ENCODE peak calls at places on chromosomes 11 and 22, in seven cellular contexts. O, N, J, G, L, Z and A are unnamed samples.

GRCh38 chr11:113997473-113997872 is 22.6 kb downstream of the HTR3A start:
- DNase-seq in O (peak; percentile 2), N (no peak), J (no peak), G (no peak), L (peak; percentile 24), Z (no peak), A (no peak)

GRCh38 chr11:9815486-9816136 is 151.7 kb downstream of the SWAP70 start:
- DNase-seq in O (no peak), N (no peak), J (no peak), G (no peak), L (peak; percentile 60), Z (peak; percentile 40), A (no peak)

GRCh38 chr22:38872831-38873248 is 824 bp upstream of the CBX6 start:
- DNase-seq in O (no peak), N (no peak), J (peak; percentile 80), G (no peak), L (peak; percentile 48), Z (peak; percentile 59), A (no peak)

GRCh38 chr11:102047305-102047924 is at the start of gene CFAP300:
- DNase-seq in O (no peak), N (peak; percentile 23), J (peak; percentile 94), G (no peak), L (peak; percentile 71), Z (peak; percentile 86), A (peak; percentile 49)

GRCh38 chr11:122258446-122258994 is 142.5 kb upstream of the BLID start:
- DNase-seq in O (no peak), N (no peak), J (no peak), G (no peak), L (no peak), Z (no peak), A (no peak)

GRCh38 chr22:50562523-50563409 is at the start of gene SYCE3:
- DNase-seq in O (peak; percentile 93), N (peak; percentile 98), J (peak; percentile 93), G (peak; percentile 89), L (peak; percentile 89), Z (peak; percentile 73), A (peak; percentile 98)

GRCh38 chr22:31926969-31927368 is 17.4 kb upstream of the YWHAH start:
- DNase-seq in O (no peak), N (no peak), J (no peak), G (no peak), L (no peak), Z (no peak), A (peak; percentile 45)

GRCh38 chr11:21133244-21133643 is 463.9 kb downstream of the NELL1 start:
- DNase-seq in O (no peak), N (no peak), J (no peak), G (no peak), L (no peak), Z (no peak), A (no peak)

GRCh38 chr22:37643225-37643847 is 3.9 kb downstream of the SH3BP1 start:
- DNase-seq in O (peak; percentile 65), N (peak; percentile 86), J (no peak), G (no peak), L (peak; percentile 75), Z (peak; percentile 78), A (peak; percentile 88)

GRCh38 chr11:115321602-115322289 is 182.5 kb downstream of the CADM1 start:
- DNase-seq in O (no peak), N (no peak), J (no peak), G (no peak), L (peak; percentile 49), Z (no peak), A (no peak)

GRCh38 chr11:92276773-92277172 is 52.2 kb downstream of the FAT3 start:
- DNase-seq in O (no peak), N (no peak), J (no peak), G (no peak), L (peak; percentile 39), Z (no peak), A (no peak)

GRCh38 chr11:20013346-20014066 is 146.8 kb downstream of the DBX1 start:
- DNase-seq in O (peak; percentile 91), N (no peak), J (no peak), G (no peak), L (no peak), Z (no peak), A (no peak)

GRCh38 chr11:94107363-94107762 is 21.3 kb upstream of the PANX1 start:
- DNase-seq in O (no peak), N (no peak), J (no peak), G (no peak), L (no peak), Z (no peak), A (no peak)
- TF ChIP-seq CTCF in O (peak; percentile 41), N (no peak), J (no peak), G (peak; percentile 32), L (no peak), Z (no peak), A (no peak)

DNA sequence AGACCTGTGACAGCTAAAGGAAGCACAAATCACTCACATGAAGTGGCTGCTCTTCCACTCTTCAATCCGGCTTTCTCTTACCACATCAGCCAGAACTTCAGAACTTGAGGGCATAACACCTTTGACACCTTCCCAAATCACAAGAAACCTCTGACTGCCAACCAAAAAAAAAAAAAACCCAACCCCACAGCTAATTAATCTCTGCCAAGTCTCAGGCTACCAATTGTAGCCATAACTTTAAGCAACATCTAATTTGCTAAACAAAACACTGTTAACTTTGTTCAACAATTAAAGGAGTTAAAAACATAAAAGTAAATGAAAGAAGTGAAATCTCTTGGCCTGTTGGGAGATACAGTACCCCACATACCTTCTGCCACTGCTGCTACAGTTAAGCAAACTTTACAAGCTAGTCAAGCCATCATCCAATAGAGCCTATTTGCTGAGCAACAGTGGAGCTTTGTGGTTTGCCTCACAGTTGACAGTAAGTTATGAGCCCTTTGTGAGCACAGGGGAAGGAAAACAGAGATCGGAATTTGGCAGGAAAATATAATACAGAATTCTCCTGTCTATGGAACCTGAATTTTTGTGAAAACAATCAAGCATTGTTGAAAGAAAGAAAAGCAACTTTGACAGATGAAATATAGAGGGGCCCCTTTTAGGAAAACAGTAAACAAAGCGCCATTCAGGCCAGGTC is at the start of gene SOX6:
- DNase-seq in O (no peak), N (no peak), J (no peak), G (no peak), L (peak; percentile 17), Z (no peak), A (no peak)
- TF ChIP-seq CTCF in O (no peak), N (no peak), J (no peak), G (no peak), L (no peak), Z (no peak), A (no peak)

DNA sequence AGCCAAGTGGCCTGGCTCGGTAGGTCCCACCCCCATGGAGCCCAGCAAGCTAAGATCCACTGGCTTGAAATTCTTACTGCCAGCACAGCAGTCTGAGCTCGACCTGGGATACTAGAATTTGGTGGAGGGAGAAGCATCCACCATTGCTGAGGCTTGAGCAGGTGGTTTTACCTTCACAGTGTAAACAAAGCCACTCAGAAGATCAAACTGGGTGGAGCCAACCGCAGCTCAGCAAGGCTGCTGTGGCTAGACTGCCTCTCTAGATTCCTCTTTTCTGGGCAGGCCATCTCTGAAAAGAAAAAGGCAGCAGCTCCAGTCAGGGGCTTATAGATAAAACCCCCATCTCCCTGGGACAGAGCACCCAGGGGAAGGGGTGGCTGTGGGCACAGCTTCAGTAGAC is 22.3 kb upstream of the OR5B21 start:
- DNase-seq in O (no peak), N (no peak), J (no peak), G (no peak), L (no peak), Z (no peak), A (no peak)
- TF ChIP-seq CTCF in O (no peak), N (no peak), J (no peak), G (no peak), L (no peak), Z (no peak), A (no peak)

GRCh38 chr11:32884770-32885384 is 7.7 kb upstream of the QSER1 start:
- DNase-seq in O (no peak), N (no peak), J (no peak), G (no peak), L (peak; percentile 22), Z (no peak), A (no peak)
- TF ChIP-seq CTCF in O (peak; percentile 71), N (peak; percentile 49), J (no peak), G (peak; percentile 62), L (peak; percentile 55), Z (peak; percentile 49), A (peak; percentile 23)

DNA sequence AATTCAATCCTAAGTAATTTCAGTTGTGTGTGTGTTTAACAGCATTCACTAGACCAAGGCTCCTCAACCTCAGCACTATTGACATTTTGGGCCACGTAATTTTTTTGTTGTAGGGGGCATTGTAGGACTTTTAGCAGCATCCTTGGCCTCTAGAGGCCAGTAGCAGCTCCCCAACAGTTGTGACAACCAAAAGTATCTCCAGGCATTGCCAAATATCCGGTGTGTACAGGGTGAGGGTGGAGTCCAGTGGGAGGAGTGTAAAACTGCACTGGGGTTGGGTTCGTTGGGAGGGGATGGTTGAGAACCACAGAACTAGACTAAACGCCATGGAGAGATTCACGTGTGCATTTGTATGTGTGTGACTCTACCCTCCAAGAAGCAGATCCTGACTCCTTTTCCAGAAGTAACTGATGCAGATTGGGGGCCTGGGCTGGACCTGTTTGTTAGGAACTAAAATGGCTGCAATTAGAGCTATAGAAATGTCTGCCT is 5.9 kb upstream of the PHF21A start:
- DNase-seq in O (peak; percentile 81), N (peak; percentile 54), J (no peak), G (peak; percentile 84), L (peak; percentile 84), Z (peak; percentile 97), A (peak; percentile 57)
- TF ChIP-seq CTCF in O (peak; percentile 66), N (peak; percentile 32), J (no peak), G (peak; percentile 68), L (peak; percentile 74), Z (peak; percentile 65), A (peak; percentile 36)

GRCh38 chr22:23104109-23104971 is 34.0 kb downstream of the GNAZ start:
- DNase-seq in O (no peak), N (no peak), J (no peak), G (no peak), L (no peak), Z (no peak), A (no peak)

GRCh38 chr22:23101524-23101923 is 31.2 kb downstream of the GNAZ start:
- DNase-seq in O (no peak), N (no peak), J (no peak), G (no peak), L (no peak), Z (no peak), A (no peak)

GRCh38 chr22:23102002-23102655 is 31.8 kb downstream of the GNAZ start:
- DNase-seq in O (no peak), N (no peak), J (no peak), G (no peak), L (no peak), Z (no peak), A (no peak)

GRCh38 chr22:23103199-23103954 is 33.1 kb downstream of the GNAZ start:
- DNase-seq in O (no peak), N (no peak), J (no peak), G (no peak), L (no peak), Z (no peak), A (no peak)

DNA sequence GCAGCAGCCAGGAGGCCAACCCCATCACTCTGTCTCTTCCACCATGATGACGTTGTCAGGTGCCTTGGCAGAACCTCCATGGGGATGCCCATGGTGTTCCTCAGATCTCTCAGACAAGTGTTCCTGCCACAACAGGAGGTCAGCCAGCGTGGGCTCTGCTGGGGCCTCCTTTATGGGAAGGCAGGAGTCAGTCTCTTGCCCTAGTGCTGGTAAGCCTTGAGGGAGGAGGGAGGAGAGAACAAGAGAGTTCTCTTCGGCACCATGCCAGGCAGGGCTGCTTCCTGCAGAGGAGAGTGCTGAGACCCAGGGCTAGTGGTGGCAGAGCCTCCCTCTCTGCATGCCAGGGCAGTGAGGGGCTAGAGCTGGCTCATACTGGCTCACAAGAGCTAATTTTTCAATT is 32.5 kb downstream of the GNAZ start:
- DNase-seq in O (no peak), N (no peak), J (no peak), G (no peak), L (no peak), Z (no peak), A (no peak)
- TF ChIP-seq CTCF in O (no peak), N (no peak), J (no peak), G (no peak), L (no peak), Z (no peak), A (no peak)

GRCh38 chr11:134008593-134008992 is 51.8 kb upstream of the IGSF9B start:
- DNase-seq in O (no peak), N (no peak), J (no peak), G (no peak), L (no peak), Z (no peak), A (no peak)
- TF ChIP-seq CTCF in O (no peak), N (no peak), J (no peak), G (no peak), L (no peak), Z (no peak), A (no peak)